ENCODE peak calls at places on chromosomes 1 and 21, in ten cellular contexts. One of them, this sample, is unnamed.

GRCh38 chr1:63665824-63666223 is 72.6 kb downstream of the PGM1 start:
- DNase-seq in IMR-90: no peak
- DNase-seq in psoas muscle: no peak
- DNase-seq in CD8-positive, alpha-beta T cell: no peak
- DNase-seq in suprapubic skin: no peak
- DNase-seq in K562: no peak
- DNase-seq in heart right ventricle: no peak
- DNase-seq in right atrium auricular region: no peak
- DNase-seq in esophagus muscularis mucosa: no peak
- DNase-seq in fibroblast of mammary gland: no peak
- DNase-seq in this sample: no peak

GRCh38 chr21:22827422-22827821 is 1829.2 kb downstream of the NCAM2 start:
- DNase-seq in CD8-positive, alpha-beta T cell: no peak
- DNase-seq in IMR-90: no peak
- DNase-seq in esophagus muscularis mucosa: no peak
- DNase-seq in K562: no peak
- DNase-seq in right atrium auricular region: no peak
- DNase-seq in fibroblast of mammary gland: no peak
- DNase-seq in psoas muscle: no peak
- DNase-seq in heart right ventricle: no peak
- DNase-seq in suprapubic skin: no peak
- DNase-seq in this sample: no peak

GRCh38 chr1:89950703-89951102 is 44.2 kb upstream of the ZNF326 start:
- DNase-seq in psoas muscle: no peak
- DNase-seq in esophagus muscularis mucosa: no peak
- DNase-seq in CD8-positive, alpha-beta T cell: no peak
- DNase-seq in suprapubic skin: no peak
- DNase-seq in heart right ventricle: no peak
- DNase-seq in right atrium auricular region: no peak
- DNase-seq in IMR-90: no peak
- DNase-seq in fibroblast of mammary gland: no peak
- DNase-seq in K562: no peak
- DNase-seq in this sample: no peak

GRCh38 chr1:116847688-116848531 is 61.8 kb upstream of the PTGFRN start:
- DNase-seq in suprapubic skin: no peak
- DNase-seq in K562: no peak
- DNase-seq in psoas muscle: peak
- DNase-seq in esophagus muscularis mucosa: no peak
- DNase-seq in CD8-positive, alpha-beta T cell: no peak
- DNase-seq in right atrium auricular region: peak
- DNase-seq in heart right ventricle: peak
- DNase-seq in IMR-90: peak
- DNase-seq in fibroblast of mammary gland: peak
- DNase-seq in this sample: peak

GRCh38 chr1:30680429-30680828 is 43.0 kb downstream of the MATN1 start:
- DNase-seq in esophagus muscularis mucosa: no peak
- DNase-seq in fibroblast of mammary gland: no peak
- DNase-seq in right atrium auricular region: no peak
- DNase-seq in CD8-positive, alpha-beta T cell: no peak
- DNase-seq in heart right ventricle: no peak
- DNase-seq in suprapubic skin: peak
- DNase-seq in K562: no peak
- DNase-seq in IMR-90: no peak
- DNase-seq in psoas muscle: no peak
- DNase-seq in this sample: no peak

GRCh38 chr1:47403321-47403720 is 12.8 kb upstream of the FOXE3 start:
- DNase-seq in K562: no peak
- DNase-seq in psoas muscle: no peak
- DNase-seq in suprapubic skin: no peak
- DNase-seq in esophagus muscularis mucosa: no peak
- DNase-seq in fibroblast of mammary gland: no peak
- DNase-seq in CD8-positive, alpha-beta T cell: no peak
- DNase-seq in IMR-90: no peak
- DNase-seq in heart right ventricle: no peak
- DNase-seq in right atrium auricular region: no peak
- DNase-seq in this sample: no peak

GRCh38 chr1:160951443-160952128 is 3.0 kb downstream of the ITLN2 start:
- DNase-seq in K562: peak
- DNase-seq in fibroblast of mammary gland: peak
- DNase-seq in right atrium auricular region: no peak
- DNase-seq in heart right ventricle: peak
- DNase-seq in esophagus muscularis mucosa: no peak
- DNase-seq in CD8-positive, alpha-beta T cell: peak
- DNase-seq in psoas muscle: peak
- DNase-seq in suprapubic skin: no peak
- DNase-seq in IMR-90: peak
- DNase-seq in this sample: peak

GRCh38 chr1:222914861-222915632 is 100.2 kb downstream of the DISP1 start:
- DNase-seq in suprapubic skin: no peak
- DNase-seq in psoas muscle: no peak
- DNase-seq in fibroblast of mammary gland: peak
- DNase-seq in K562: no peak
- DNase-seq in heart right ventricle: no peak
- DNase-seq in IMR-90: peak
- DNase-seq in esophagus muscularis mucosa: no peak
- DNase-seq in CD8-positive, alpha-beta T cell: no peak
- DNase-seq in right atrium auricular region: no peak
- DNase-seq in this sample: peak

GRCh38 chr1:29269356-29269755 is 33.0 kb downstream of the PTPRU start:
- DNase-seq in psoas muscle: no peak
- DNase-seq in fibroblast of mammary gland: no peak
- DNase-seq in esophagus muscularis mucosa: no peak
- DNase-seq in CD8-positive, alpha-beta T cell: no peak
- DNase-seq in suprapubic skin: peak
- DNase-seq in K562: no peak
- DNase-seq in right atrium auricular region: no peak
- DNase-seq in IMR-90: no peak
- DNase-seq in heart right ventricle: no peak
- DNase-seq in this sample: no peak

GRCh38 chr1:157771666-157772425 is 5.1 kb downstream of the FCRL2 start:
- DNase-seq in K562: no peak
- DNase-seq in suprapubic skin: no peak
- DNase-seq in IMR-90: no peak
- DNase-seq in fibroblast of mammary gland: no peak
- DNase-seq in CD8-positive, alpha-beta T cell: no peak
- DNase-seq in heart right ventricle: no peak
- DNase-seq in right atrium auricular region: no peak
- DNase-seq in psoas muscle: no peak
- DNase-seq in esophagus muscularis mucosa: no peak
- DNase-seq in this sample: no peak

GRCh38 chr1:171645553-171646336 is 6.7 kb downstream of the MYOC start:
- DNase-seq in psoas muscle: peak
- DNase-seq in IMR-90: no peak
- DNase-seq in esophagus muscularis mucosa: peak
- DNase-seq in suprapubic skin: no peak
- DNase-seq in right atrium auricular region: peak
- DNase-seq in heart right ventricle: peak
- DNase-seq in CD8-positive, alpha-beta T cell: no peak
- DNase-seq in K562: no peak
- DNase-seq in fibroblast of mammary gland: peak
- DNase-seq in this sample: peak

GRCh38 chr21:32868631-32869454 is 97.3 kb upstream of the PAXBP1 start:
- DNase-seq in right atrium auricular region: no peak
- DNase-seq in K562: no peak
- DNase-seq in suprapubic skin: no peak
- DNase-seq in psoas muscle: no peak
- DNase-seq in esophagus muscularis mucosa: peak
- DNase-seq in CD8-positive, alpha-beta T cell: no peak
- DNase-seq in heart right ventricle: no peak
- DNase-seq in IMR-90: no peak
- DNase-seq in fibroblast of mammary gland: no peak
- DNase-seq in this sample: no peak

GRCh38 chr1:214380986-214381695 is 100.2 kb downstream of the SMYD2 start:
- DNase-seq in right atrium auricular region: no peak
- DNase-seq in suprapubic skin: no peak
- DNase-seq in heart right ventricle: no peak
- DNase-seq in esophagus muscularis mucosa: no peak
- DNase-seq in IMR-90: no peak
- DNase-seq in psoas muscle: no peak
- DNase-seq in CD8-positive, alpha-beta T cell: no peak
- DNase-seq in K562: no peak
- DNase-seq in fibroblast of mammary gland: no peak
- DNase-seq in this sample: peak
- TF ChIP-seq CTCF in right atrium auricular region: no peak
- TF ChIP-seq CTCF in suprapubic skin: no peak
- TF ChIP-seq CTCF in heart right ventricle: no peak
- TF ChIP-seq CTCF in esophagus muscularis mucosa: no peak
- TF ChIP-seq CTCF in IMR-90: no peak
- TF ChIP-seq CTCF in psoas muscle: no peak
- TF ChIP-seq CTCF in CD8-positive, alpha-beta T cell: no peak
- TF ChIP-seq CTCF in K562: no peak
- TF ChIP-seq CTCF in fibroblast of mammary gland: no peak
- TF ChIP-seq CTCF in this sample: no peak

DNA sequence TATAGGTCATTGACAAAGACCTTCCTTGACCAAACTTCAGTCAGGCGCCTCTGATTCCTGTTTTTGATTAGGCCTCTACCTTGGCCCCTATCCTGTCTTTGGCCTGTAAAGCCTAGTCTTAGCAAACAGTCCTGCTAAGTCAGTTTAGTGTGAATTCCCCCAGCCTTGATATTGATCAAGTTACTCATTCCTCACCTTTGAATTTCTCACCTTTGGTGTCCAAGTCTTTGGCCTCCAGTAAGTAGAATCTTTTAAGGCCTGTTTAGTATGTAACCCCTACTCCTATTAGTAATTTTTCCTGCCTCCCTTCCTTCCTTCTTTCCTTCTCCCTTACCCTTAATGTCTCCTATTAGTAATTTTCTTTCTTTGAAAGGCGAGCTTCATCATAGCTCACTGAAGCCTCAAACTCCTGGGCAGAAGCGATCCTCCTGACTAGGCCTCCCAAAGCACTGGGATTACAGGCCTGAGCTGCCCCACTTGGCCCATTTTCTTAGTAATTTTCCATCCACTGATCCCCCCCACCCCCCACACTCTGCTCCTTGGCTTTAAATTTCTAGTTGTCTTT is 13.0 kb upstream of the ZNF692 start:
- DNase-seq in right atrium auricular region: no peak
- DNase-seq in fibroblast of mammary gland: no peak
- DNase-seq in esophagus muscularis mucosa: no peak
- DNase-seq in psoas muscle: no peak
- DNase-seq in IMR-90: no peak
- DNase-seq in heart right ventricle: no peak
- DNase-seq in K562: no peak
- DNase-seq in suprapubic skin: no peak
- DNase-seq in CD8-positive, alpha-beta T cell: no peak
- DNase-seq in this sample: no peak
- H3K4me3 ChIP-seq in right atrium auricular region: no peak
- H3K4me3 ChIP-seq in fibroblast of mammary gland: no peak
- H3K4me3 ChIP-seq in esophagus muscularis mucosa: no peak
- H3K4me3 ChIP-seq in psoas muscle: peak
- H3K4me3 ChIP-seq in IMR-90: peak
- H3K4me3 ChIP-seq in heart right ventricle: no peak
- H3K4me3 ChIP-seq in K562: peak
- H3K4me3 ChIP-seq in suprapubic skin: peak
- H3K4me3 ChIP-seq in CD8-positive, alpha-beta T cell: no peak
- H3K4me3 ChIP-seq in this sample: peak

GRCh38 chr1:147463022-147463421 is 78.3 kb upstream of the BCL9 start:
- DNase-seq in right atrium auricular region: no peak
- DNase-seq in esophagus muscularis mucosa: no peak
- DNase-seq in IMR-90: no peak
- DNase-seq in heart right ventricle: no peak
- DNase-seq in CD8-positive, alpha-beta T cell: no peak
- DNase-seq in suprapubic skin: no peak
- DNase-seq in K562: no peak
- DNase-seq in psoas muscle: no peak
- DNase-seq in fibroblast of mammary gland: no peak
- DNase-seq in this sample: no peak
- TF ChIP-seq CTCF in right atrium auricular region: no peak
- TF ChIP-seq CTCF in esophagus muscularis mucosa: no peak
- TF ChIP-seq CTCF in IMR-90: no peak
- TF ChIP-seq CTCF in heart right ventricle: no peak
- TF ChIP-seq CTCF in CD8-positive, alpha-beta T cell: no peak
- TF ChIP-seq CTCF in suprapubic skin: no peak
- TF ChIP-seq CTCF in K562: no peak
- TF ChIP-seq CTCF in psoas muscle: no peak
- TF ChIP-seq CTCF in fibroblast of mammary gland: no peak
- TF ChIP-seq CTCF in this sample: no peak

GRCh38 chr1:8017495-8018310 is 8.4 kb downstream of the ERRFI1 start:
- DNase-seq in esophagus muscularis mucosa: no peak
- DNase-seq in psoas muscle: peak
- DNase-seq in right atrium auricular region: no peak
- DNase-seq in fibroblast of mammary gland: peak
- DNase-seq in suprapubic skin: no peak
- DNase-seq in K562: no peak
- DNase-seq in heart right ventricle: no peak
- DNase-seq in IMR-90: no peak
- DNase-seq in CD8-positive, alpha-beta T cell: no peak
- DNase-seq in this sample: peak
- H3K4me3 ChIP-seq in esophagus muscularis mucosa: peak
- H3K4me3 ChIP-seq in psoas muscle: no peak
- H3K4me3 ChIP-seq in right atrium auricular region: no peak
- H3K4me3 ChIP-seq in fibroblast of mammary gland: no peak
- H3K4me3 ChIP-seq in suprapubic skin: peak
- H3K4me3 ChIP-seq in K562: no peak
- H3K4me3 ChIP-seq in heart right ventricle: no peak
- H3K4me3 ChIP-seq in IMR-90: no peak
- H3K4me3 ChIP-seq in CD8-positive, alpha-beta T cell: no peak
- H3K4me3 ChIP-seq in this sample: no peak

DNA sequence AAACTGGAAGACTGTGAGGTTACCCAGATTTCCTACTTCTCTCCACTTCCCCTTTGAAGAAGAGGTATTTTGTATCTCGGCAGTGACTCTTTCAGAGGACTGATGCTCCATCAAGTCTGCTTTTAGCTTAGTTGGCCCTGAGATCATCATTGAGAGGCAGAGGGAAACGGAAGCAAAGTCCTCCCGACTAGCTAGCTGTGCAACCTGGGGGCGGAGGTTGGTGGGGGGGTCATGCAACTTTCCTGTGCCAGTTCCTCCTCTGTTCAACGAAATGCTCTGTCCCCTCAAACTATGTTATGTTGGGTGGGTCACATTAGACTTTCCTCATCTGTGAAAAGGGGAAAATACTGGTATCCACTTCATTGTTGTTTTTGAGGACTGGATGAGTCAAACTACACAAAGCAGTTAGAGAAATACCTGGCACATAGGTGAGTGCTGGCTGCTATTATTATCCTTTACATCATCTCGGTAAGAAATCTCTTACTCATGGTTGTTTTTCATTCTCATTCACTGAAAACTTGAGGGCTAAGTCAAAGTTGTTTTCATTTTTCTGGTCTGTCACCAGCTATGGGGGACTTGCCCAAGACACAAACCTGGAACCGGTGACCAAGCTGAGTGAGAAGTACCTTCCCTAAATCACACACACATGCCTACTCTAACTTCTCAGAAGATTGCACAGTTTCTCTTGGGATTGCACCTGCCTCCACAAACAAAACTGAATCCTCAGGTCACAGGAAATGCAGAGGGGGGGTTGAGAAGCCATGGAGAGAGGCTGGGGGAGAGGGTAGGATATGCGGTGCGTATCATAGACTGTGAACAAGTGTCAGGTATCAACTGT is 83.3 kb downstream of the ABCA4 start:
- DNase-seq in K562: no peak
- DNase-seq in right atrium auricular region: no peak
- DNase-seq in IMR-90: no peak
- DNase-seq in esophagus muscularis mucosa: no peak
- DNase-seq in fibroblast of mammary gland: no peak
- DNase-seq in CD8-positive, alpha-beta T cell: no peak
- DNase-seq in suprapubic skin: no peak
- DNase-seq in heart right ventricle: no peak
- DNase-seq in psoas muscle: no peak
- DNase-seq in this sample: no peak
- TF ChIP-seq CTCF in K562: no peak
- TF ChIP-seq CTCF in right atrium auricular region: no peak
- TF ChIP-seq CTCF in IMR-90: no peak
- TF ChIP-seq CTCF in esophagus muscularis mucosa: no peak
- TF ChIP-seq CTCF in fibroblast of mammary gland: no peak
- TF ChIP-seq CTCF in CD8-positive, alpha-beta T cell: no peak
- TF ChIP-seq CTCF in suprapubic skin: no peak
- TF ChIP-seq CTCF in heart right ventricle: no peak
- TF ChIP-seq CTCF in psoas muscle: no peak
- TF ChIP-seq CTCF in this sample: no peak

This sample was measured in fibroblast of the aortic adventitia.